ENCODE peak calls at places on chromosome 10, in nine cellular contexts. One of them, this sample, is unnamed.

GRCh38 chr10:71079761-71080380 is 132.5 kb upstream of the UNC5B start:
- DNase-seq in Calu3: no peak
- DNase-seq in GM13977: no peak
- DNase-seq in hepatocyte: no peak
- DNase-seq in mesothelial cell of epicardium: peak; percentile 34
- DNase-seq in tibial nerve: no peak
- DNase-seq in fibroblast of pulmonary artery: no peak
- DNase-seq in MCF 10A: no peak
- DNase-seq in astrocyte of the spinal cord: no peak
- DNase-seq in this sample: peak; percentile 64

GRCh38 chr10:13792011-13792410 is 205.2 kb downstream of the PRPF18 start:
- DNase-seq in Calu3: peak; percentile 19
- DNase-seq in GM13977: no peak
- DNase-seq in hepatocyte: no peak
- DNase-seq in mesothelial cell of epicardium: no peak
- DNase-seq in tibial nerve: no peak
- DNase-seq in fibroblast of pulmonary artery: no peak
- DNase-seq in MCF 10A: no peak
- DNase-seq in astrocyte of the spinal cord: no peak
- DNase-seq in this sample: no peak

GRCh38 chr10:86294346-86295265 is 72.0 kb downstream of the GRID1 start:
- DNase-seq in Calu3: no peak
- DNase-seq in GM13977: no peak
- DNase-seq in hepatocyte: no peak
- DNase-seq in mesothelial cell of epicardium: peak; percentile 31
- DNase-seq in tibial nerve: no peak
- DNase-seq in fibroblast of pulmonary artery: no peak
- DNase-seq in MCF 10A: no peak
- DNase-seq in astrocyte of the spinal cord: no peak
- DNase-seq in this sample: peak; percentile 56

GRCh38 chr10:6542999-6543430 is 37.1 kb downstream of the PRKCQ start:
- DNase-seq in Calu3: no peak
- DNase-seq in GM13977: no peak
- DNase-seq in hepatocyte: no peak
- DNase-seq in mesothelial cell of epicardium: no peak
- DNase-seq in tibial nerve: no peak
- DNase-seq in fibroblast of pulmonary artery: no peak
- DNase-seq in MCF 10A: no peak
- DNase-seq in astrocyte of the spinal cord: no peak
- DNase-seq in this sample: no peak

GRCh38 chr10:66604195-66604594 is 321.6 kb upstream of the LRRTM3 start:
- DNase-seq in Calu3: no peak
- DNase-seq in GM13977: no peak
- DNase-seq in hepatocyte: no peak
- DNase-seq in mesothelial cell of epicardium: no peak
- DNase-seq in tibial nerve: no peak
- DNase-seq in fibroblast of pulmonary artery: no peak
- DNase-seq in MCF 10A: no peak
- DNase-seq in astrocyte of the spinal cord: no peak
- DNase-seq in this sample: no peak

GRCh38 chr10:23368816-23369640 is 24.4 kb upstream of the C10orf67 start:
- DNase-seq in Calu3: no peak
- DNase-seq in GM13977: peak; percentile 23
- DNase-seq in hepatocyte: no peak
- DNase-seq in mesothelial cell of epicardium: no peak
- DNase-seq in tibial nerve: no peak
- DNase-seq in fibroblast of pulmonary artery: no peak
- DNase-seq in MCF 10A: no peak
- DNase-seq in astrocyte of the spinal cord: no peak
- DNase-seq in this sample: no peak

GRCh38 chr10:45008524-45009161 is 7.9 kb downstream of the ZNF22 start:
- DNase-seq in Calu3: peak; percentile 53
- DNase-seq in GM13977: peak; percentile 64
- DNase-seq in hepatocyte: peak; percentile 86
- DNase-seq in mesothelial cell of epicardium: no peak
- DNase-seq in tibial nerve: no peak
- DNase-seq in fibroblast of pulmonary artery: peak; percentile 94
- DNase-seq in MCF 10A: peak; percentile 89
- DNase-seq in astrocyte of the spinal cord: peak; percentile 89
- DNase-seq in this sample: no peak

GRCh38 chr10:131251146-131251541 is 60.4 kb downstream of the TCERG1L start:
- DNase-seq in Calu3: no peak
- DNase-seq in GM13977: no peak
- DNase-seq in hepatocyte: no peak
- DNase-seq in mesothelial cell of epicardium: no peak
- DNase-seq in tibial nerve: no peak
- DNase-seq in fibroblast of pulmonary artery: no peak
- DNase-seq in MCF 10A: no peak
- DNase-seq in astrocyte of the spinal cord: no peak
- DNase-seq in this sample: no peak

GRCh38 chr10:82572686-82573226 is 697.8 kb downstream of the NRG3 start:
- DNase-seq in Calu3: no peak
- DNase-seq in GM13977: no peak
- DNase-seq in hepatocyte: no peak
- DNase-seq in mesothelial cell of epicardium: no peak
- DNase-seq in tibial nerve: no peak
- DNase-seq in fibroblast of pulmonary artery: no peak
- DNase-seq in MCF 10A: no peak
- DNase-seq in astrocyte of the spinal cord: no peak
- DNase-seq in this sample: no peak

GRCh38 chr10:100148353-100149211 is 37.2 kb downstream of the ERLIN1 start:
- DNase-seq in Calu3: no peak
- DNase-seq in GM13977: peak; percentile 56
- DNase-seq in hepatocyte: peak; percentile 24
- DNase-seq in mesothelial cell of epicardium: no peak
- DNase-seq in tibial nerve: no peak
- DNase-seq in fibroblast of pulmonary artery: peak; percentile 36
- DNase-seq in MCF 10A: peak; percentile 96
- DNase-seq in astrocyte of the spinal cord: peak; percentile 17
- DNase-seq in this sample: no peak

DNA sequence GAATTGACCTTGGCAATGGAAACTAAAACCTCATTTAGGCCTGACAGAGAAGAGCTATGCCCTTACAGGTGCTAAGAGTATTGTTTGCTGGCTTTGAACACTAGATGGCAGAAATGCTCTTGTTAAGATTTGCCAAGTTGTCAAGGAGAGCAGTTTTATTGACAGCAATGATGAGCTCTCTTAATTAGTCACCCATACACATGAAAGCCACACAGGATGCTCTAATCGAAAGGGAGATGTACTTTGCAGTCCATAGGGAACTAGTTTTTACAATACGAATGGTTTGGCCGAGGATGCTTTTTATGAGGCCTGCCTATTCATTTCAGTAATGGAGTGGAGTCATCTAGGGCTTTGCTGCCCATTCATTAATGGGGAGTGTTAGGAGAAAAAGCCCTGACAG is 45.4 kb upstream of the MBL2 start:
- DNase-seq in Calu3: peak; percentile 30
- DNase-seq in GM13977: peak; percentile 22
- DNase-seq in hepatocyte: peak; percentile 79
- DNase-seq in mesothelial cell of epicardium: no peak
- DNase-seq in tibial nerve: no peak
- DNase-seq in fibroblast of pulmonary artery: peak; percentile 61
- DNase-seq in MCF 10A: peak; percentile 80
- DNase-seq in astrocyte of the spinal cord: peak; percentile 50
- DNase-seq in this sample: no peak
- TF ChIP-seq CTCF in Calu3: peak; percentile 29
- TF ChIP-seq CTCF in GM13977: peak; percentile 65
- TF ChIP-seq CTCF in hepatocyte: peak; percentile 66
- TF ChIP-seq CTCF in mesothelial cell of epicardium: no peak
- TF ChIP-seq CTCF in tibial nerve: no peak
- TF ChIP-seq CTCF in fibroblast of pulmonary artery: peak; percentile 65
- TF ChIP-seq CTCF in MCF 10A: peak; percentile 44
- TF ChIP-seq CTCF in astrocyte of the spinal cord: peak; percentile 65
- TF ChIP-seq CTCF in this sample: no peak

GRCh38 chr10:59388577-59388976 is 26.2 kb upstream of the FAM13C start:
- DNase-seq in Calu3: no peak
- DNase-seq in GM13977: no peak
- DNase-seq in hepatocyte: no peak
- DNase-seq in mesothelial cell of epicardium: no peak
- DNase-seq in tibial nerve: no peak
- DNase-seq in fibroblast of pulmonary artery: no peak
- DNase-seq in MCF 10A: no peak
- DNase-seq in astrocyte of the spinal cord: no peak
- DNase-seq in this sample: no peak
- TF ChIP-seq CTCF in Calu3: no peak
- TF ChIP-seq CTCF in GM13977: no peak
- TF ChIP-seq CTCF in hepatocyte: no peak
- TF ChIP-seq CTCF in mesothelial cell of epicardium: no peak
- TF ChIP-seq CTCF in tibial nerve: no peak
- TF ChIP-seq CTCF in fibroblast of pulmonary artery: no peak
- TF ChIP-seq CTCF in MCF 10A: no peak
- TF ChIP-seq CTCF in astrocyte of the spinal cord: peak; percentile 1
- TF ChIP-seq CTCF in this sample: no peak

GRCh38 chr10:33073641-33074410 is 115.8 kb upstream of the ITGB1 start:
- DNase-seq in Calu3: no peak
- DNase-seq in GM13977: no peak
- DNase-seq in hepatocyte: no peak
- DNase-seq in mesothelial cell of epicardium: no peak
- DNase-seq in tibial nerve: no peak
- DNase-seq in fibroblast of pulmonary artery: peak; percentile 36
- DNase-seq in MCF 10A: peak; percentile 9
- DNase-seq in astrocyte of the spinal cord: no peak
- DNase-seq in this sample: no peak
- TF ChIP-seq CTCF in Calu3: no peak
- TF ChIP-seq CTCF in GM13977: peak; percentile 16
- TF ChIP-seq CTCF in hepatocyte: no peak
- TF ChIP-seq CTCF in mesothelial cell of epicardium: no peak
- TF ChIP-seq CTCF in tibial nerve: no peak
- TF ChIP-seq CTCF in fibroblast of pulmonary artery: peak; percentile 8
- TF ChIP-seq CTCF in MCF 10A: no peak
- TF ChIP-seq CTCF in astrocyte of the spinal cord: no peak
- TF ChIP-seq CTCF in this sample: no peak

GRCh38 chr10:132729810-132730565 is 56.0 kb downstream of the NKX6-2 start:
- DNase-seq in Calu3: no peak
- DNase-seq in GM13977: no peak
- DNase-seq in hepatocyte: no peak
- DNase-seq in mesothelial cell of epicardium: no peak
- DNase-seq in tibial nerve: no peak
- DNase-seq in fibroblast of pulmonary artery: no peak
- DNase-seq in MCF 10A: no peak
- DNase-seq in astrocyte of the spinal cord: no peak
- DNase-seq in this sample: no peak
- TF ChIP-seq CTCF in Calu3: no peak
- TF ChIP-seq CTCF in GM13977: no peak
- TF ChIP-seq CTCF in hepatocyte: no peak
- TF ChIP-seq CTCF in mesothelial cell of epicardium: no peak
- TF ChIP-seq CTCF in tibial nerve: no peak
- TF ChIP-seq CTCF in fibroblast of pulmonary artery: no peak
- TF ChIP-seq CTCF in MCF 10A: no peak
- TF ChIP-seq CTCF in astrocyte of the spinal cord: no peak
- TF ChIP-seq CTCF in this sample: no peak

This sample was measured in coronary artery.